ENCODE peak calls at places on chromosomes 6 and 20, in ten cellular contexts. Z is SK-N-SH, S is fibroblast of lung, A is H9, K is neural progenitor cell, U is HCT116, E is neuronal stem cell, J is K562, F is OCI-LY7, O is PC-9. X is an unnamed sample. For H3K4me1, the result is how much of the 10 kb centered on the place peaks cover.

GRCh38 chr6:13566500-13566899 is 7.9 kb upstream of the SIRT5 start:
- DNase-seq in Z (no peak), S (no peak), A (no peak), K (no peak), U (no peak), E (no peak), J (no peak), F (no peak), O (no peak), X (no peak)

GRCh38 chr20:32557284-32557683 is 27.8 kb downstream of the NOL4L start:
- DNase-seq in Z (no peak), S (no peak), A (no peak), K (peak), U (no peak), E (no peak), J (no peak), F (no peak), O (no peak), X (no peak)

GRCh38 chr6:42313038-42313437 is 95.4 kb upstream of the MRPS10 start:
- DNase-seq in Z (no peak), S (peak), A (no peak), K (no peak), U (no peak), E (no peak), J (no peak), F (no peak), O (no peak), X (no peak)

GRCh38 chr6:145963216-145964068 is 716 bp downstream of the SHPRH start:
- DNase-seq in Z (peak), S (peak), A (no peak), K (peak), U (peak), E (peak), J (peak), F (peak), O (peak), X (peak)

GRCh38 chr6:158284340-158285210 is 27.7 kb upstream of the TULP4 start:
- DNase-seq in Z (no peak), S (peak), A (peak), K (peak), U (no peak), E (peak), J (no peak), F (no peak), O (no peak), X (peak)

GRCh38 chr6:159595173-159595572 is 97.9 kb downstream of the SOD2 start:
- DNase-seq in Z (no peak), S (peak), A (no peak), K (no peak), U (peak), E (no peak), J (no peak), F (no peak), O (no peak), X (no peak)

GRCh38 chr6:105402090-105402980 is 547 bp downstream of the PREP start:
- DNase-seq in Z (peak), S (peak), A (peak), K (peak), U (no peak), E (peak), J (no peak), F (peak), O (no peak), X (peak)

GRCh38 chr20:17587831-17588230 is 18.0 kb downstream of the DSTN start:
- DNase-seq in Z (no peak), S (no peak), A (no peak), K (no peak), U (no peak), E (no peak), J (no peak), F (no peak), O (no peak), X (no peak)

GRCh38 chr20:63861981-63862901 is 943 bp downstream of the ABHD16B start:
- DNase-seq in Z (no peak), S (no peak), A (no peak), K (no peak), U (no peak), E (no peak), J (no peak), F (no peak), O (no peak), X (no peak)

GRCh38 chr6:166645928-166646327 is 18.9 kb upstream of the RPS6KA2 start:
- DNase-seq in Z (no peak), S (no peak), A (no peak), K (no peak), U (no peak), E (no peak), J (no peak), F (no peak), O (no peak), X (no peak)

GRCh38 chr20:24892522-24892921 is 56.5 kb upstream of the CST7 start:
- DNase-seq in Z (no peak), S (no peak), A (no peak), K (no peak), U (no peak), E (no peak), J (no peak), F (no peak), O (no peak), X (no peak)

GRCh38 chr6:48069280-48069679 is 41.7 kb downstream of the PTCHD4 start:
- DNase-seq in Z (peak), S (peak), A (peak), K (peak), U (no peak), E (no peak), J (no peak), F (no peak), O (no peak), X (peak)

GRCh38 chr6:11203306-11204009 is 29.0 kb downstream of the NEDD9 start:
- DNase-seq in Z (no peak), S (no peak), A (no peak), K (no peak), U (no peak), E (no peak), J (no peak), F (no peak), O (no peak), X (no peak)

GRCh38 chr6:11200356-11200755 is 32.1 kb downstream of the NEDD9 start:
- DNase-seq in Z (no peak), S (no peak), A (no peak), K (no peak), U (no peak), E (no peak), J (no peak), F (no peak), O (no peak), X (no peak)

GRCh38 chr6:11202513-11203305 is 29.8 kb downstream of the NEDD9 start:
- DNase-seq in Z (no peak), S (peak), A (peak), K (peak), U (no peak), E (peak), J (no peak), F (no peak), O (no peak), X (peak)

GRCh38 chr6:11201015-11201414 is 31.5 kb downstream of the NEDD9 start:
- DNase-seq in Z (no peak), S (no peak), A (no peak), K (no peak), U (no peak), E (no peak), J (no peak), F (no peak), O (no peak), X (no peak)

DNA sequence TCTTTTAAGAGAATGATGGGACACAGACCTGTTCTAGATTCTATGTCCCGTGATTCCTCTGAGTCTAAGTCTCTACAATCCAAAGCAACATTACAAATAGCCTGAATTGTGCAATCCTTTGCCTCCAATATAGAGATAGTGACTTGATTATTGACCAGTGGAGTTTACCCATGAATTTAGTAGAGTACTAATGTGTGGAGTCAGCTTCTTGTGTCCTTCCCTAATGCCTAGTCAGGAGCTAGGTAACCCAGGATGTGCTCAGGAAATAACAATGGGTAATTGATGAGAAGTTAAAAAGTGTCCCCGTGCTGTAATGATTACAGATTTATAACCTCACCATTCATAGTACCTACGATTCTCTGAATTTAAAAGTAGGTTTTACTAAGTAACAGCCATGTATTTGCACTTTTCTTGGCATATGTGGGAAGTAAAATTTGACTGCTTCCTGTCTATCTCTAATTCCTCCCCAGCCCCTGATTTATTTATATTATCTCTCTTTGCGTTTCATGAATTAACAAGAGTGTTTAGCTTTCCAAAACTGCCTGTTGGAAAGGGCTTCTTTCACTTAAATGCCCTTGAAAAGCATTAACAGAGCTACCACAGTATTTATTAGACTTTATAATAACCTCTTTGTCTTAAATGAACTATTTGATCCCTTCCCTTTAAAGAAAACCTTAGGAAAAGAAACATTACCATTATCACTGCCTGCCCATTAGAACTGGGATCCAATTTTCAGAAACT is 30.5 kb downstream of the NEDD9 start:
- DNase-seq in Z (no peak), S (no peak), A (no peak), K (no peak), U (no peak), E (no peak), J (no peak), F (no peak), O (no peak), X (no peak)
- H3K4me1 ChIP-seq in Z (under half), S (under half), A (under half), K (under half), U (under half), E (under half), J (under half), F (under half), O (under half), X (under half)

DNA sequence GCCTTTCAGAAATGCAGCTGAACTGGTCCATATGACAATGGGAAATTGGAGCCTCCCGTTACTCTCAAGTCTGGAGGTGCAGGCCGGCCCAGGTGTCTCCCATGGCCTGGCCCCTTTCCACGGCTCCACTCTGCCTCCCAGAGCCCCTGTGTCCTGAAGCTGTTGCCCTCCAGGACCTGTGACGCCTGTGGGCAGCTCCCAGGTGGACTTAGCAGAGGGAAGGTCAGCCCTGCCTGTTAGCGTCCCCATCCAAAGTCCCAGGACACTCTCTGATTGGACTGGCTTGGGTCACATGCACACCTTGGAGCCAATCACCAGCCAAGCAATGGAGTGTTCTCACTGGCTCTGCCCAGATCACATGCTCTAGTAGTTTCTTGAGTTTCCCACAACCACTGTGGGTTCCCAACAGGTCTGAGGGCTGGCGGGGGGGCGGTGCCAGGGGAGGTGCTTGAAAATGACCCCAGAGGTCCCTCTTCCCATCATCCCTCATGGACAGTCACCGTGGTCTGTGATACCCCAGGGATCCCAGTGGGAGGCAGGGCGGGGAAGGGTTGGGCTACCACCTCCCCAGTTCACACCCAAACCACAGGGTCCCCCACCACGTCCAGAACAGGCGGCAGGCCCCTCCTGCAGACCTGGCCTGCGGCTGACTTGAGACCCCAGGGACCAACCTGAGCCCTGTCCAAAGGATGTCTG is 135.6 kb downstream of the TAF4 start:
- DNase-seq in Z (no peak), S (no peak), A (no peak), K (no peak), U (no peak), E (no peak), J (no peak), F (no peak), O (no peak), X (no peak)
- H2AFZ ChIP-seq in Z (no peak), S (no peak), A (no peak), K (no peak), U (no peak), E (no peak), J (no peak), F (no peak), O (no peak), X (no peak)

DNA sequence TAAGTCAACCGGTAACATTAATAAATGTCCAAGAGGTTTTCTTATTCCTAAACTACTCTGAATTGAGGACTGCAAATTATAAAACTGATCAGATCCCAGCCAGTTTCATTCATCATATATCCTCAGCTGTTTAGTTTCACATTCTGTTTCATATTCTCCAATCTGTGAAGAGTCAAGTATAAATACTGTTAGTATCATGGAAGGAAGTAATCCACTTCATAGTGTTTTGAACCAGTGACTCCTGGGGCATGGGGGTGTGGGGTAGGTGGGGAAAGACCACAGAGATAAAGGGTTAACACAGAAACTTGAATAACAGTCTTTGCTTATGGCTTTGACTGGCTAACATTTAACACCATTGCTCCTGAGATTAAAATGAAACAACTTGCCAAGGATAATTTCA is 69.9 kb downstream of the FYN start:
- DNase-seq in Z (no peak), S (no peak), A (no peak), K (no peak), U (no peak), E (no peak), J (no peak), F (no peak), O (no peak), X (no peak)
- H3K4me1 ChIP-seq in Z (under half), S (under half), A (under half), K (under half), U (under half), E (under half), J (under half), F (under half), O (half or more), X (under half)

GRCh38 chr20:36548704-36549627 is 7.6 kb downstream of the MYL9 start:
- DNase-seq in Z (no peak), S (no peak), A (no peak), K (no peak), U (no peak), E (no peak), J (no peak), F (no peak), O (no peak), X (no peak)

GRCh38 chr20:36548006-36548315 is 6.6 kb downstream of the MYL9 start:
- DNase-seq in Z (peak), S (no peak), A (peak), K (peak), U (no peak), E (no peak), J (peak), F (peak), O (no peak), X (peak)

GRCh38 chr20:36549628-36549941 is 8.3 kb downstream of the MYL9 start:
- DNase-seq in Z (no peak), S (no peak), A (no peak), K (no peak), U (no peak), E (no peak), J (no peak), F (no peak), O (no peak), X (no peak)

GRCh38 chr20:36550797-36551299 is 9.5 kb downstream of the MYL9 start:
- DNase-seq in Z (no peak), S (no peak), A (no peak), K (no peak), U (no peak), E (no peak), J (no peak), F (no peak), O (no peak), X (no peak)

DNA sequence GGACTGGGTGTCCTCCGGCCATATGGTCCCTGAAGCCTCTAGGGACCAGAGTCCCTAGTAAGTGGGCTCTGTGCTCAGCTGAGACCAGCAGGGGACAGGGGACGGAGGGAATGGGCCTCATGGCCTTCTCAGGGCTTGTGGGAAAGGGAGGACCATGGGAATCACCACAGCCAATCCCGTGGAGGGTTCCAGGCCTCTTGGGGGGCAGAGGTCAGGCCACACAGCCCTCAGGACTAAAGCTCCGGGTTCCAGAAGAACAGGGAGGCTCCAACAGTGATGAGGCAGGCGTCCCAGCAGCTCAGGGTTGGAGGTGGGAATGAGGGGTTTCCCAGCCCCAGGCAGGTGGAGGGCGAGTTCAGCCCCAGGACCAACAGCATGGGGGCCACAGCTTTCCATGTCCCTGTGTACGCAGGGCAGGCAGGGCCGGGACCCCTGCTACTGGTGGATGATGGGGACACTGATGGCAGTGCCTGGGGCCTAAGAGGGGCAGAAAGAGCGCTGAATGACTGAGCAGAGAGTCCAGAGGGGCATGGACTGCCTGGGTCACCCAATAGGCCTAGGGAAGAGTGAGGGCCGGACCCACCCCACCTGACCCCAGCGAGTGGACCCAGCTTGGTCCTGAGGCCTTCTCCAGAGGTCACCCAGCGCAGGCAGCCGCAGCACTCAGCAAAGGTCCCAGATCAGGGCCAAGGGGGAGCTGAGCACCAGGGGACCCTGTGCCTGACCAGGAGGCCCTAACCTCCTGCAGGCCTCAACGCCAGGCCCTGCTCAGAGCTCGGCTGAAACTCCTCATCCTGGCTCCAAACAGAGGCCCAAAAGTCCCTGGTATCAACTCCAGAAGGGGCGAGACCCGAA is 8.8 kb downstream of the MYL9 start:
- DNase-seq in Z (no peak), S (no peak), A (no peak), K (no peak), U (no peak), E (no peak), J (no peak), F (no peak), O (no peak), X (no peak)
- H2AFZ ChIP-seq in Z (no peak), S (no peak), A (no peak), K (no peak), U (no peak), E (peak), J (no peak), F (no peak), O (no peak), X (no peak)

GRCh38 chr6:12339022-12339421 is 48.9 kb downstream of the EDN1 start:
- DNase-seq in Z (no peak), S (no peak), A (no peak), K (no peak), U (no peak), E (no peak), J (no peak), F (no peak), O (no peak), X (no peak)
- H3K4me1 ChIP-seq in Z (under half), S (under half), A (under half), K (under half), U (under half), E (under half), J (under half), F (under half), O (under half), X (under half)

DNA sequence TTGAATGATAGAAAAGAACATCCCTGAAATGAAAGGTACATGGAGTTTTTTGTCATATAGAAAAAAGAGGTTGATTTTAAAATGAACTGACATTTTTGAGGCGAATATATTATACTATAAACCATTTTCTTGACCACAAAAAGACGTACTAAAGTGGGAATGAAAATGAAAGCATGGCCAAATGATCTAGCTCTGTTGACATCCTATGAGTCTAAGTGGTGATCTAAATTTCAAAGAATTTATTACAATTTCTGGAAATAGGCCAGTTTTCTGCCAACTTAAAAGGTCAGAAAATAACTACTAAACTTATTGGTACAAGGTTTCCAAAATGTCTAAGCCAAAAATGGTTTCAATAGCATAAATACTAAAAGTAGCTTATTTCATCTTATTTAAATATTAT is 536.8 kb downstream of the EYS start:
- DNase-seq in Z (no peak), S (peak), A (no peak), K (no peak), U (no peak), E (no peak), J (no peak), F (no peak), O (no peak), X (no peak)
- H2AFZ ChIP-seq in Z (no peak), S (no peak), A (no peak), K (no peak), U (no peak), E (no peak), J (no peak), F (no peak), O (no peak), X (no peak)

DNA sequence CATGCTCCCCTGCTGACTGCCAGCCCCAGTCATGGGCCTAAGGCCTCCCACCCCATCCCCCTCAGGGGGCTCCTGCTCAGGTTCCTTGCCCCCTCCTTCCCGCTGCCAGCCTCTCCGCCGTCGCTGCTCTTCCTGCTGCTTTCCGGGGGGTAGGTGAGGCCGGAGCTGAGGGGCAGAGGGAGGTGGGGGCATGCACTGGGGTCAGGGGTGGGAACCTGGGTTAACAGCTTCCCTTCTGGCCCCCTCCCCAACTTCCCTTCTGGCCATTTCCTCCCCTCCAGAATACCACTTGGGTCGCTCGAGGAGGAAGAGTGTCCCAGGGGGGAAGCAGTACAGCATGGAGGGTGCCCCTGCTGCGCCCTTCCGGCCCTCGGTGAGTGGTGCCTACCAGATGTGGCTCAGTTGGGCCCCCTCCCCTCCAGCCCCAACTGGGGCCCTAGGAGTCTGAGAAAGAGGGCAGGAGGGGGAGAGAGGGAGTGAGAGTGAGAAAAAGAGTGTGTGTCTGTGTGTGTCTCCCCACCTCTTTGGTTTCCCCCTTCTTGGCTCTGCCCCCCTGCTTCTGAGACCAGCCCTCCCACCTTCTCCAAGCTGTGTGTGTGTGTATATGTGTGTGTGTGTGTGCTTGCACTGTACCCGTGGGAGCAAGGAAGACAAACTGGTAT is 12.1 kb downstream of the SYNGAP1 start:
- DNase-seq in Z (peak), S (no peak), A (peak), K (peak), U (no peak), E (no peak), J (no peak), F (peak), O (no peak), X (peak)
- H3K4me1 ChIP-seq in Z (under half), S (under half), A (under half), K (half or more), U (half or more), E (half or more), J (half or more), F (half or more), O (under half), X (half or more)

GRCh38 chr6:11427827-11428245 is 109.7 kb upstream of the TMEM170B start:
- DNase-seq in Z (no peak), S (no peak), A (no peak), K (no peak), U (no peak), E (no peak), J (no peak), F (no peak), O (peak), X (no peak)
- H2AFZ ChIP-seq in Z (peak), S (no peak), A (no peak), K (peak), U (no peak), E (peak), J (no peak), F (peak), O (peak), X (peak)

X was measured in GM23338.